ENCODE peak calls at places on chromosome 22, in five cellular contexts. H is heart left ventricle, K is fibroblast of mammary gland, R is RWPE1, T is foreskin fibroblast. U is an unnamed sample.

GRCh38 chr22:48702573-48703264 is 1125.0 kb downstream of the BRD1 start:
- DNase-seq in H (no peak), K (no peak), R (no peak), T (no peak), U (no peak)

GRCh38 chr22:24190159-24190540 is 8.9 kb downstream of the SUSD2 start:
- DNase-seq in H (no peak), K (no peak), R (no peak), T (no peak), U (no peak)

GRCh38 chr22:30423296-30423958 is 2.1 kb upstream of the MTFP1 start:
- DNase-seq in H (no peak), K (no peak), R (peak), T (no peak), U (no peak)

GRCh38 chr22:27194096-27194748 is 536.8 kb downstream of the MIAT start:
- DNase-seq in H (no peak), K (no peak), R (no peak), T (no peak), U (no peak)

GRCh38 chr22:38244106-38244505 is 28.7 kb downstream of the TMEM184B start:
- DNase-seq in H (no peak), K (no peak), R (no peak), T (no peak), U (no peak)

GRCh38 chr22:45064313-45065268 is 54.8 kb upstream of the PHF21B start:
- DNase-seq in H (no peak), K (peak), R (peak), T (peak), U (no peak)

GRCh38 chr22:36659762-36660509 is 43.6 kb downstream of the CACNG2 start:
- DNase-seq in H (peak), K (peak), R (peak), T (peak), U (peak)

GRCh38 chr22:26893711-26894110 is 236.3 kb downstream of the MIAT start:
- DNase-seq in H (no peak), K (no peak), R (no peak), T (no peak), U (no peak)

GRCh38 chr22:43213066-43213465 is 26.1 kb upstream of the TTLL12 start:
- DNase-seq in H (no peak), K (no peak), R (no peak), T (no peak), U (no peak)

GRCh38 chr22:37176464-37177061 is 11.5 kb downstream of the C1QTNF6 start:
- DNase-seq in H (peak), K (peak), R (no peak), T (peak), U (no peak)

GRCh38 chr22:30574095-30574981 is at the start of gene GAL3ST1:
- DNase-seq in H (no peak), K (no peak), R (no peak), T (no peak), U (no peak)

GRCh38 chr22:39117585-39118191 is 20.6 kb downstream of the APOBEC3H start:
- DNase-seq in H (peak), K (peak), R (no peak), T (peak), U (peak)

GRCh38 chr22:38700271-38700788 is 413 bp downstream of the JOSD1 start:
- DNase-seq in H (peak), K (peak), R (peak), T (no peak), U (no peak)

GRCh38 chr22:38704568-38705234 is 1.0 kb upstream of the GTPBP1 start:
- DNase-seq in H (no peak), K (no peak), R (no peak), T (no peak), U (no peak)

GRCh38 chr22:42717197-42717967 is 3.3 kb downstream of the A4GALT start:
- DNase-seq in H (no peak), K (peak), R (no peak), T (no peak), U (no peak)

GRCh38 chr22:45072322-45072903 is 62.6 kb upstream of the PHF21B start:
- DNase-seq in H (no peak), K (peak), R (peak), T (peak), U (no peak)

GRCh38 chr22:24443668-24444067 is 16.3 kb downstream of the ADORA2A start:
- DNase-seq in H (no peak), K (no peak), R (no peak), T (no peak), U (no peak)

GRCh38 chr22:37464181-37464580 is 22.0 kb downstream of the MFNG start:
- DNase-seq in H (no peak), K (no peak), R (no peak), T (no peak), U (no peak)

GRCh38 chr22:41951898-41952474 is at the start of gene SMIM45:
- DNase-seq in H (no peak), K (no peak), R (no peak), T (no peak), U (no peak)

GRCh38 chr22:22720201-22720723 is 75.8 kb downstream of the GGTLC2 start:
- DNase-seq in H (no peak), K (peak), R (no peak), T (peak), U (no peak)

GRCh38 chr22:25334091-25334490 is 114.7 kb downstream of the CRYBB2 start:
- DNase-seq in H (no peak), K (peak), R (no peak), T (no peak), U (no peak)

GRCh38 chr22:21951931-21952465 is 650 bp downstream of the PPM1F start:
- DNase-seq in H (peak), K (peak), R (no peak), T (peak), U (no peak)

GRCh38 chr22:44523981-44524759 is 26.1 kb upstream of the RTL6 start:
- DNase-seq in H (no peak), K (peak), R (no peak), T (peak), U (peak)

GRCh38 chr22:23570681-23571080 is 9.4 kb downstream of the IGLL1 start:
- DNase-seq in H (no peak), K (no peak), R (no peak), T (no peak), U (no peak)

GRCh38 chr22:44245867-44246266 is 65.1 kb downstream of the PARVG start:
- DNase-seq in H (no peak), K (no peak), R (no peak), T (no peak), U (no peak)

GRCh38 chr22:23155831-23156230 is 10.6 kb downstream of the RAB36 start:
- DNase-seq in H (no peak), K (no peak), R (no peak), T (no peak), U (no peak)

GRCh38 chr22:42863349-42863911 is 6.4 kb upstream of the ARFGAP3 start:
- DNase-seq in H (no peak), K (peak), R (peak), T (peak), U (peak)

GRCh38 chr22:48153726-48154125 is 1391.3 kb downstream of the TBC1D22A start:
- DNase-seq in H (no peak), K (no peak), R (no peak), T (no peak), U (no peak)

GRCh38 chr22:41822289-41823057 is 10.4 kb upstream of the SREBF2 start:
- DNase-seq in H (no peak), K (peak), R (peak), T (peak), U (no peak)

GRCh38 chr22:44930016-44930710 is 79.6 kb downstream of the PHF21B start:
- DNase-seq in H (no peak), K (no peak), R (no peak), T (no peak), U (no peak)

GRCh38 chr22:41382610-41383009 is 868 bp downstream of the TEF start:
- DNase-seq in H (peak), K (no peak), R (no peak), T (no peak), U (no peak)

GRCh38 chr22:49992921-49993648 is 19.5 kb downstream of the IL17REL start:
- DNase-seq in H (peak), K (peak), R (no peak), T (no peak), U (no peak)
- TF ChIP-seq CTCF in H (peak), K (peak), R (peak), T (peak), U (peak)

GRCh38 chr22:29202231-29203192 is 3.2 kb upstream of the EMID1 start:
- DNase-seq in H (peak), K (peak), R (no peak), T (no peak), U (no peak)
- TF ChIP-seq CTCF in H (peak), K (peak), R (no peak), T (peak), U (peak)

DNA sequence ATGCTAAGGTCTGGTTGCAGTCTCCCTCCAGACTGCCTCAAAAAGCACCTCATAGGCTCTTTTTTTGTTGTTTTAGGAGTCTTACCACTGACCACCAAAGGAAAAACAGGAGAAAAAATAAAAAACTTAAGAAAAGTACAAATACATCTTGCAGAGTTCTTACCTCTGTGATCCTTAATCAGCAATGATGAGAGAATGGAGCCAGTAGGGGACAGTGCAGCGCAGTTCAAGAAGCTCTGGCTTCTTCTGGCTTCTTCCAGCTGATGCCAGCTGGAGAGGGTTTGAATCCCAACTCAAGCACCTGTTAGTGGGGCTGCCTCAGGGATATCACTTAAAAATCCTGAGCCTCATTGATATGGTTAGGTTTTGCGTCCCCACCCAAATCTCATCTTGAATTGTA is 223.3 kb upstream of the ISX start:
- DNase-seq in H (no peak), K (no peak), R (no peak), T (no peak), U (no peak)
- TF ChIP-seq CTCF in H (no peak), K (no peak), R (no peak), T (no peak), U (no peak)

DNA sequence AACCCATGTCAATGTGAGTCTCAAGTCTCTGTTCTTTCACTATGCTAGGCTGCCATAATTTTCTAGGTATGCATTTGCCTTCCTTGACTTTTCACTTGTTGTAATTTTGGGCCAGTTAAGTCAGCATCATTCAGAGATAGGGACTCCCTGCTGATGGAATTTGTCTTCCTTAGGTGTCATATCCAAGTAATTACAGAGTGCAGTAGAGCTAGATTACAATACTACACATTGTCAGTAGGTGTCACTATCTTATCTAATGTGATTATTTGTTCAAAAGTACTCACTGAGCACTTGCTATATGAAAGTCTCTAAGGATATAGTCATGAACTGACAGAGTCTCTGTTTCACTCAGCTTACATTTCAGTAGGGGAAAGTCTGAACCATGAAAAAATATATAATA is 25.0 kb upstream of the SYN3 start:
- DNase-seq in H (no peak), K (peak), R (no peak), T (no peak), U (no peak)
- TF ChIP-seq CTCF in H (no peak), K (peak), R (no peak), T (no peak), U (no peak)

GRCh38 chr22:50009765-50010675 is 2.5 kb downstream of the IL17REL start:
- DNase-seq in H (peak), K (no peak), R (no peak), T (no peak), U (no peak)

GRCh38 chr22:50008151-50009040 is 4.2 kb downstream of the IL17REL start:
- DNase-seq in H (no peak), K (no peak), R (no peak), T (no peak), U (no peak)

GRCh38 chr22:50004923-50005322 is 7.6 kb downstream of the IL17REL start:
- DNase-seq in H (no peak), K (no peak), R (no peak), T (no peak), U (no peak)

GRCh38 chr22:50009251-50009650 is 3.3 kb downstream of the IL17REL start:
- DNase-seq in H (no peak), K (no peak), R (no peak), T (no peak), U (no peak)

GRCh38 chr22:50007057-50007511 is 5.5 kb downstream of the IL17REL start:
- DNase-seq in H (no peak), K (no peak), R (no peak), T (no peak), U (no peak)
- TF ChIP-seq CTCF in H (no peak), K (no peak), R (no peak), T (no peak), U (no peak)

GRCh38 chr22:35155403-35156025 is 89.6 kb downstream of the ISX start:
- DNase-seq in H (no peak), K (peak), R (no peak), T (no peak), U (no peak)
- TF ChIP-seq CTCF in H (no peak), K (peak), R (no peak), T (no peak), U (no peak)

DNA sequence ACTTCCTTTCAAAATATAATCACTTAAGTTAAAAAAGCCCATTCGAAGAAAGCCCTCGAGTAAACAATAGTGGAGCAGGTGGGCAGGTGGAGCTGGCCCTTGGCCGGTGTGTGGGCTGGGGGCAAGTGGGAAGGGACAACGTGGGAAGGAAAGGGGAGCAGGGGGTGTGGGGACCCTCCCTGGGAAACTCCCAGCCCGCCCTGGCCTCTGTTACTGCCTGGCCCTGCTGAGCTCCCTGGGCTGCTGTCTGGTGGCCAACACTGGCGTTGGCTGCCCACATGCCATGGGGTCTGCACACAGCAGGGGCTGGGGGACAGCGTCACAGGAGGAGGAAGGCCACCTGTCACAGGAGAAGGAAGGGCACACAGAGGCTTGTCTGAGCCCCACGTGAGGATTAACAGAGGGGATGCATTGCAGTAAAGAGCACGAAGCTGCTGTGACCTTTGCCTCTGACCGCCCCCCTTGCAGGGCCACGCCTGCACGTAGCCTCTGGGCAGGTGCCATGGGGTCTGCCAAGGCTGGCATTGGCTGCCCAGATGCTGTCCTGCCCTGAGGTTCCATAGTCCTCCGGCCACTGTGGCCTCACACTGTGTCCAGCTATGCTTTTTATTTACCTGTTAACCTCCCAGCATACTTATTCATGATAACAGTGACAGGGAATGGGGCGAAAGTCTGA is 36.2 kb upstream of the CCDC188 start:
- DNase-seq in H (no peak), K (no peak), R (no peak), T (no peak), U (no peak)
- TF ChIP-seq CTCF in H (no peak), K (no peak), R (no peak), T (no peak), U (no peak)

DNA sequence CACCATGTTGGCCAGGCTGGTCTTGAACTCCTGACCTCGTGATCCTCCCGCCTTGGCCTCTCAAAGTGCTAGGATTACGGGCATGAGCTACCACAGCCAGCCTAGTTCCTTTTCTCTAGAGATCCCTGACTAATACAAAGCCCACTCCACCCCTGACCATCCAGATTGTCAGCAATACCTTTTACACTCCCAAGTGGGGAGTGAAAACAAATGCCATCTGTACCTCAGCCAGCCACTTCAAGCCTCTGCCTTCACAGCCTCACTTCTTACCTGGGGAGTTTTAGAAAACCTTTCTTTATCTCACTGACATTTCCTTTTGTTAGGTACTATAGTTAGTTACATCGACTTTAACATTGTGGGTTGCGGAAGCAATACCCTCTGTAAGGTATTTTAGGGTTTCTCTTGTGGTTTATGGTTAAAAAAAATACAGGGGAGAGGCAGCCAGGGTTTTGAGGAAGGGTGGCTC is 8.8 kb downstream of the TOM1 start:
- DNase-seq in H (no peak), K (no peak), R (no peak), T (no peak), U (no peak)
- TF ChIP-seq CTCF in H (no peak), K (no peak), R (no peak), T (no peak), U (no peak)

GRCh38 chr22:50504245-50505211 is 3.0 kb downstream of the LMF2 start:
- DNase-seq in H (no peak), K (no peak), R (no peak), T (no peak), U (no peak)
- TF ChIP-seq CTCF in H (no peak), K (no peak), R (no peak), T (no peak), U (no peak)

GRCh38 chr22:46370584-46371373 is 35.3 kb downstream of the TRMU start:
- DNase-seq in H (no peak), K (no peak), R (no peak), T (no peak), U (no peak)
- TF ChIP-seq CTCF in H (no peak), K (no peak), R (no peak), T (no peak), U (no peak)

U was measured in AG09319.